ENCODE peak calls at places on chromosomes 5 and 9, in five cellular contexts. G is HT1080; U is brain microvascular endothelial cell; K is frontal cortex; F is stimulated activated CD4-positive, alpha-beta T cell treated with anti-CD3 and anti-CD28 coated beads, Interleukin-12 subunit alpha, Interleukin-12 subunit beta, amount 100 ng/mL, for 4 hours. X is an unnamed sample.

GRCh38 chr5:150710165-150710564 is 9.3 kb upstream of the RBM22 start:
- DNase-seq in U (no peak), G (peak), K (no peak), F (no peak), X (no peak)

GRCh38 chr5:111486055-111486454 is 26.3 kb downstream of the STARD4 start:
- DNase-seq in G (no peak), U (no peak), F (no peak), K (no peak), X (no peak)

GRCh38 chr5:53425598-53426516 is 54.6 kb upstream of the FST start:
- DNase-seq in F (no peak), K (no peak), U (no peak), G (peak), X (peak)

GRCh38 chr9:124458441-124458840 is 8.2 kb downstream of the ADGRD2 start:
- DNase-seq in K (no peak), U (no peak), G (no peak), F (no peak), X (no peak)

GRCh38 chr9:14203366-14204056 is 110.4 kb downstream of the NFIB start:
- DNase-seq in K (no peak), F (no peak), G (no peak), U (peak), X (no peak)

GRCh38 chr9:115267788-115268187 is 149.8 kb upstream of the TNC start:
- DNase-seq in K (no peak), G (no peak), U (no peak), F (no peak), X (no peak)

GRCh38 chr9:137447722-137448568 is 6.8 kb upstream of the ENTPD8 start:
- DNase-seq in G (no peak), F (no peak), K (no peak), U (no peak), X (no peak)

GRCh38 chr5:125274938-125275759 is 528.7 kb upstream of the ZNF608 start:
- DNase-seq in F (no peak), K (no peak), U (peak), G (no peak), X (no peak)

GRCh38 chr9:35658144-35658893 is at the start of gene CCDC107:
- DNase-seq in K (peak), U (peak), F (peak), G (peak), X (peak)

GRCh38 chr5:44001675-44002380 is 387.4 kb downstream of the FGF10 start:
- DNase-seq in G (no peak), F (no peak), U (no peak), K (no peak), X (no peak)

GRCh38 chr9:89544280-89544664 is 46.4 kb upstream of the SEMA4D start:
- DNase-seq in G (no peak), K (no peak), U (no peak), F (no peak), X (no peak)

GRCh38 chr5:139222346-139222745 is 24.2 kb upstream of the SIL1 start:
- DNase-seq in G (no peak), F (no peak), U (no peak), K (no peak), X (no peak)

GRCh38 chr5:83414601-83415000 is 56.9 kb upstream of the VCAN start:
- DNase-seq in G (no peak), K (no peak), U (no peak), F (no peak), X (no peak)

GRCh38 chr5:142972064-142972463 is 201.9 kb downstream of the ARHGAP26 start:
- DNase-seq in G (no peak), U (no peak), F (no peak), K (no peak), X (no peak)

GRCh38 chr9:137396808-137397367 is 26.1 kb downstream of the EXD3 start:
- DNase-seq in U (no peak), K (no peak), F (no peak), G (no peak), X (no peak)

GRCh38 chr9:72205513-72205912 is 56.3 kb downstream of the GDA start:
- DNase-seq in G (no peak), U (no peak), K (no peak), F (no peak), X (no peak)

GRCh38 chr5:65264420-65264819 is 217.3 kb downstream of the ADAMTS6 start:
- DNase-seq in F (no peak), K (no peak), U (no peak), G (no peak), X (no peak)

GRCh38 chr5:633521-633955 is 21.4 kb downstream of the CEP72 start:
- DNase-seq in U (peak), F (no peak), K (no peak), G (peak), X (no peak)

GRCh38 chr5:128254789-128255188 is 171.2 kb downstream of the SLC12A2 start:
- DNase-seq in K (no peak), F (no peak), U (peak), G (peak), X (no peak)